ENCODE peak calls at places on chromosomes 16 and 17, in seven cellular contexts. U is non-pigmented ciliary epithelial cell; C is cardiac fibroblast; I is NCI-H510A; Z is CD4-positive, alpha-beta T cell; F is NCI-H2081; E is activated naive CD4-positive, alpha-beta T cell. X is an unnamed sample.

GRCh38 chr16:4340443-4340842 is 10.7 kb downstream of the PAM16 start:
- DNase-seq in U (no peak), C (no peak), I (no peak), Z (no peak), F (no peak), E (no peak), X (no peak)

GRCh38 chr17:66665194-66665593 is 169.7 kb upstream of the CACNG5 start:
- DNase-seq in U (no peak), C (no peak), I (no peak), Z (no peak), F (no peak), E (no peak), X (no peak)

GRCh38 chr17:56358651-56359050 is 205.4 kb downstream of the ANKFN1 start:
- DNase-seq in U (no peak), C (no peak), I (no peak), Z (no peak), F (no peak), E (no peak), X (no peak)

GRCh38 chr16:84729716-84730320 is 30.0 kb downstream of the USP10 start:
- DNase-seq in U (no peak), C (peak), I (no peak), Z (no peak), F (no peak), E (no peak), X (no peak)

GRCh38 chr16:24035127-24035842 is 199.5 kb downstream of the PRKCB start:
- DNase-seq in U (no peak), C (no peak), I (no peak), Z (peak), F (no peak), E (no peak), X (no peak)

GRCh38 chr17:83175551-83176271 is 96.3 kb downstream of the METRNL start:
- DNase-seq in U (no peak), C (no peak), I (no peak), Z (no peak), F (no peak), E (no peak), X (peak)

GRCh38 chr17:63589646-63590045 is 11.0 kb upstream of the TACO1 start:
- DNase-seq in U (no peak), C (no peak), I (no peak), Z (no peak), F (no peak), E (no peak), X (no peak)

GRCh38 chr17:82647593-82648164 is 565 bp downstream of the WDR45B start:
- DNase-seq in U (no peak), C (no peak), I (no peak), Z (peak), F (no peak), E (peak), X (no peak)